ENCODE peak calls at places on chromosome 4, in ten cellular contexts. One of them, this sample, is unnamed.
A peak's percentile ranks its signal among the peaks of the same experiment; 100 is the strongest.

GRCh38 chr4:169103966-169104412 is 93.9 kb upstream of the CBR4 start:
- DNase-seq in astrocyte: no peak
- DNase-seq in neural progenitor cell: peak; percentile 85
- DNase-seq in uterus: no peak
- DNase-seq in endodermal cell: peak; percentile 64
- DNase-seq in thoracic aorta: no peak
- DNase-seq in Panc1: no peak
- DNase-seq in GM23338: peak; percentile 85
- DNase-seq in body of pancreas: peak; percentile 22
- DNase-seq in CD8-positive, alpha-beta T cell: no peak
- DNase-seq in this sample: no peak

GRCh38 chr4:107693132-107693531 is 26.9 kb downstream of the PAPSS1 start:
- DNase-seq in uterus: no peak
- DNase-seq in Panc1: no peak
- DNase-seq in astrocyte: no peak
- DNase-seq in neural progenitor cell: no peak
- DNase-seq in thoracic aorta: no peak
- DNase-seq in GM23338: no peak
- DNase-seq in endodermal cell: no peak
- DNase-seq in CD8-positive, alpha-beta T cell: no peak
- DNase-seq in body of pancreas: no peak
- DNase-seq in this sample: no peak

GRCh38 chr4:66273110-66273509 is 602.8 kb upstream of the EPHA5 start:
- DNase-seq in endodermal cell: no peak
- DNase-seq in body of pancreas: no peak
- DNase-seq in Panc1: no peak
- DNase-seq in CD8-positive, alpha-beta T cell: no peak
- DNase-seq in neural progenitor cell: no peak
- DNase-seq in astrocyte: no peak
- DNase-seq in GM23338: no peak
- DNase-seq in uterus: no peak
- DNase-seq in thoracic aorta: no peak
- DNase-seq in this sample: no peak

GRCh38 chr4:38788327-38788726 is 5.5 kb upstream of the TLR10 start:
- DNase-seq in body of pancreas: no peak
- DNase-seq in uterus: no peak
- DNase-seq in GM23338: no peak
- DNase-seq in neural progenitor cell: no peak
- DNase-seq in astrocyte: peak; percentile 60
- DNase-seq in CD8-positive, alpha-beta T cell: no peak
- DNase-seq in thoracic aorta: no peak
- DNase-seq in endodermal cell: no peak
- DNase-seq in Panc1: no peak
- DNase-seq in this sample: no peak

GRCh38 chr4:124806403-124806802 is 93.9 kb upstream of the ANKRD50 start:
- DNase-seq in Panc1: no peak
- DNase-seq in neural progenitor cell: no peak
- DNase-seq in body of pancreas: no peak
- DNase-seq in thoracic aorta: no peak
- DNase-seq in CD8-positive, alpha-beta T cell: no peak
- DNase-seq in astrocyte: peak; percentile 81
- DNase-seq in GM23338: peak; percentile 15
- DNase-seq in endodermal cell: no peak
- DNase-seq in uterus: no peak
- DNase-seq in this sample: no peak

GRCh38 chr4:112282860-112283667 is 2.6 kb downstream of the TIFA start:
- DNase-seq in Panc1: no peak
- DNase-seq in astrocyte: no peak
- DNase-seq in thoracic aorta: no peak
- DNase-seq in CD8-positive, alpha-beta T cell: no peak
- DNase-seq in body of pancreas: no peak
- DNase-seq in GM23338: no peak
- DNase-seq in neural progenitor cell: no peak
- DNase-seq in endodermal cell: no peak
- DNase-seq in uterus: no peak
- DNase-seq in this sample: no peak

GRCh38 chr4:158131037-158131436 is 41.8 kb downstream of the GASK1B start:
- DNase-seq in GM23338: no peak
- DNase-seq in astrocyte: peak; percentile 5
- DNase-seq in thoracic aorta: no peak
- DNase-seq in body of pancreas: no peak
- DNase-seq in endodermal cell: no peak
- DNase-seq in uterus: no peak
- DNase-seq in Panc1: no peak
- DNase-seq in CD8-positive, alpha-beta T cell: no peak
- DNase-seq in neural progenitor cell: no peak
- DNase-seq in this sample: no peak

GRCh38 chr4:168511780-168512467 is 15.1 kb downstream of the PALLD start:
- DNase-seq in body of pancreas: no peak
- DNase-seq in neural progenitor cell: no peak
- DNase-seq in uterus: no peak
- DNase-seq in GM23338: peak; percentile 14
- DNase-seq in CD8-positive, alpha-beta T cell: peak; percentile 74
- DNase-seq in thoracic aorta: no peak
- DNase-seq in Panc1: no peak
- DNase-seq in endodermal cell: no peak
- DNase-seq in astrocyte: no peak
- DNase-seq in this sample: no peak

GRCh38 chr4:41070516-41071281 is 143.6 kb downstream of the APBB2 start:
- DNase-seq in Panc1: no peak
- DNase-seq in neural progenitor cell: no peak
- DNase-seq in astrocyte: peak; percentile 18
- DNase-seq in CD8-positive, alpha-beta T cell: no peak
- DNase-seq in GM23338: peak; percentile 28
- DNase-seq in endodermal cell: no peak
- DNase-seq in thoracic aorta: no peak
- DNase-seq in body of pancreas: no peak
- DNase-seq in uterus: no peak
- DNase-seq in this sample: no peak

GRCh38 chr4:179415016-179415841 is 1973.0 kb upstream of the AGA start:
- DNase-seq in astrocyte: peak; percentile 66
- DNase-seq in uterus: no peak
- DNase-seq in neural progenitor cell: no peak
- DNase-seq in thoracic aorta: no peak
- DNase-seq in endodermal cell: no peak
- DNase-seq in GM23338: no peak
- DNase-seq in Panc1: no peak
- DNase-seq in body of pancreas: no peak
- DNase-seq in CD8-positive, alpha-beta T cell: no peak
- DNase-seq in this sample: no peak

GRCh38 chr4:16067515-16067914 is 16.3 kb downstream of the PROM1 start:
- DNase-seq in Panc1: no peak
- DNase-seq in CD8-positive, alpha-beta T cell: no peak
- DNase-seq in body of pancreas: peak; percentile 64
- DNase-seq in astrocyte: peak; percentile 17
- DNase-seq in endodermal cell: peak; percentile 28
- DNase-seq in thoracic aorta: no peak
- DNase-seq in GM23338: no peak
- DNase-seq in neural progenitor cell: no peak
- DNase-seq in uterus: no peak
- DNase-seq in this sample: no peak

DNA sequence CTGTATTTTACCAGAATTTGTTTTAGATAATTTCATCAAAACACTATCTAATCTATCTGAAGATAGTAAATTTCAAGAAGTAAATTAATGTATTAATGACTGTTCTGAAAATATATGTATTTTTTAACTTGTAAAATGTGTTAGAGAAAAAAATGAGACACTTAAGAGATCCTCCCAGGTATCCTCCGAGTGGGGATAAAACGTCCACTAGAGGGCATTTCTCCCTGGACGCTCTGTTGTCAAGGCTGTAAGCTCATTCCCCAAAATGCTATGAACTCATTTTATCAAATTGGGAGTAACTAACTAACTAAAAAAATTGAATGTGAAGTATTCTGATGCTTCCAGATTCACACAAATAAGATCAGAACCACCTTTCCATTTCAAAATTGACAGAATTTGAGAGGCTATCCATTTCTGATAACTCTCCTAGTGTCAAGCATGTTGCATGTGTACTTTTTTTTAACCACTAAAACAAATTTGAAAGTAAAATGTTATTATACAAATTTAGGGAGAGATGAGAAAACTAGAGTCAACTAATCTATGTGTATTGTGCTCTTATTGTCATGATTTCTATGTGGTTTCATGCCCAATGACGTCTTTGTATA is 337.3 kb upstream of the HS3ST1 start:
- DNase-seq in body of pancreas: peak; percentile 16
- DNase-seq in neural progenitor cell: peak; percentile 64
- DNase-seq in uterus: no peak
- DNase-seq in Panc1: peak; percentile 15
- DNase-seq in thoracic aorta: no peak
- DNase-seq in endodermal cell: peak; percentile 65
- DNase-seq in astrocyte: peak; percentile 21
- DNase-seq in CD8-positive, alpha-beta T cell: no peak
- DNase-seq in GM23338: peak; percentile 78
- DNase-seq in this sample: peak; percentile 64
- TF ChIP-seq CTCF in body of pancreas: peak; percentile 28
- TF ChIP-seq CTCF in neural progenitor cell: peak; percentile 81
- TF ChIP-seq CTCF in uterus: peak; percentile 31
- TF ChIP-seq CTCF in Panc1: peak; percentile 70
- TF ChIP-seq CTCF in thoracic aorta: peak; percentile 47
- TF ChIP-seq CTCF in endodermal cell: peak; percentile 93
- TF ChIP-seq CTCF in astrocyte: peak; percentile 88
- TF ChIP-seq CTCF in CD8-positive, alpha-beta T cell: peak; percentile 44
- TF ChIP-seq CTCF in GM23338: peak; percentile 73
- TF ChIP-seq CTCF in this sample: peak; percentile 6

DNA sequence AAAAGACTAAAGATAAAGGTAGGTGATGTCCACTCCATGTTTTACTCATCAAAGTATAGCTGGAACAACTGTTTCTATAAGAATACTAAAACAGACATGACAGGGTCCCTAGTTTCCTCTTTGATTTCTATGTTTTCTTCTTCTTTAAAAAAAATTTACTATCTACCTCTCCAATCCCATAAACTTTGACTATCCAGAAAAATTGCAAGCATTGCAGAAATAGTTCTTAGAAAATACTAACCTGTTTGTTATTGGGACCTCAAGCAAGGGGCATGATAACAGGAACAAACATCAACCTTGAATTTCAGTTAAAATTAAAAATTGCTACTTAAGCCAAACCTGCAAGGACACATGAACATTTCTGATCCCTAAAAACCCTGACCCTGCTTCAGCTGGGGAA is 1226.5 kb downstream of the C4orf33 start:
- DNase-seq in CD8-positive, alpha-beta T cell: no peak
- DNase-seq in Panc1: no peak
- DNase-seq in astrocyte: no peak
- DNase-seq in GM23338: no peak
- DNase-seq in thoracic aorta: no peak
- DNase-seq in body of pancreas: no peak
- DNase-seq in uterus: no peak
- DNase-seq in endodermal cell: no peak
- DNase-seq in neural progenitor cell: no peak
- DNase-seq in this sample: no peak
- H3K4me1 ChIP-seq in CD8-positive, alpha-beta T cell: no peaks in the 10 kb centered on the region
- H3K4me1 ChIP-seq in Panc1: no peaks in the 10 kb centered on the region
- H3K4me1 ChIP-seq in astrocyte: no peaks in the 10 kb centered on the region
- H3K4me1 ChIP-seq in GM23338: no peaks in the 10 kb centered on the region
- H3K4me1 ChIP-seq in thoracic aorta: no peaks in the 10 kb centered on the region
- H3K4me1 ChIP-seq in body of pancreas: no peaks in the 10 kb centered on the region
- H3K4me1 ChIP-seq in uterus: no peaks in the 10 kb centered on the region
- H3K4me1 ChIP-seq in endodermal cell: peaks cover 4% of the 10 kb centered on the region
- H3K4me1 ChIP-seq in neural progenitor cell: no peaks in the 10 kb centered on the region
- H3K4me1 ChIP-seq in this sample: no peaks in the 10 kb centered on the region

DNA sequence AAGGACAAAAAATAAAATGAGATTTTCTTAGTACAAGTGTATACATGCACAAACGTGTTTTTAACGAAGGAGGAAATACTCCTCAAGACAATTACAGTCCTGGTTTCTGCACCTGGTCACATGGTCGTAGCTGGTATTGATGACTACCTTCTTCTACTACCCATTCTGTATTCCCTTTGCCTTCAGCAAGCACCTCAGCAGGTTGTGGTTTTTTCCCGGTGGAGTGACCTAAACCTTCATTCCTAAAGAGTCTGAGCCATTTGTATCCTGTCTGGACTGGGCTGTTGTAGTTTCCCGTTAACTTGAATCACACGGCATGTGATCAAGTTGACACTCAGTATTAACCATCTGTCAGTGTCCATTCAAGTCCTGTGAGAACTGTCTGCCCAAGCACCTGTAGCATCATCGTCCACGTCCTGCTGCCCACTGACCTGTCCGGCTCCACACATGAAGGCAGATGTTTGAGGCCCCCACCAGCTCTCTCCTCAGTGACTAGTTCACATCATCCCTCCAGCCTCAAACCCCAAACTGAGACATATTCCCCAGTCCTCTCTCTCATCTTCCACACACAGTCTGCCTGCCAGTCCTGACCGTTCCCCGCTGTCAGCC is 31.1 kb upstream of the TBC1D14 start:
- DNase-seq in Panc1: no peak
- DNase-seq in body of pancreas: no peak
- DNase-seq in GM23338: no peak
- DNase-seq in uterus: no peak
- DNase-seq in neural progenitor cell: no peak
- DNase-seq in CD8-positive, alpha-beta T cell: no peak
- DNase-seq in astrocyte: peak; percentile 55
- DNase-seq in thoracic aorta: no peak
- DNase-seq in endodermal cell: no peak
- DNase-seq in this sample: no peak
- H3K36me3 ChIP-seq in Panc1: peaks cover 9% of the 10 kb centered on the region
- H3K36me3 ChIP-seq in body of pancreas: peaks cover 7% of the 10 kb centered on the region
- H3K36me3 ChIP-seq in GM23338: peaks cover 7% of the 10 kb centered on the region
- H3K36me3 ChIP-seq in uterus: no peaks in the 10 kb centered on the region
- H3K36me3 ChIP-seq in neural progenitor cell: no peaks in the 10 kb centered on the region
- H3K36me3 ChIP-seq in CD8-positive, alpha-beta T cell: peaks cover 31% of the 10 kb centered on the region
- H3K36me3 ChIP-seq in astrocyte: peaks cover 49% of the 10 kb centered on the region
- H3K36me3 ChIP-seq in thoracic aorta: peaks cover 59% of the 10 kb centered on the region
- H3K36me3 ChIP-seq in endodermal cell: peaks cover 84% of the 10 kb centered on the region
- H3K36me3 ChIP-seq in this sample: no peaks in the 10 kb centered on the region

GRCh38 chr4:4887426-4887825 is 28.0 kb downstream of the MSX1 start:
- DNase-seq in astrocyte: no peak
- DNase-seq in body of pancreas: no peak
- DNase-seq in uterus: no peak
- DNase-seq in CD8-positive, alpha-beta T cell: no peak
- DNase-seq in thoracic aorta: no peak
- DNase-seq in endodermal cell: no peak
- DNase-seq in neural progenitor cell: no peak
- DNase-seq in Panc1: no peak
- DNase-seq in GM23338: no peak
- DNase-seq in this sample: no peak

GRCh38 chr4:4890574-4891260 is 31.3 kb downstream of the MSX1 start:
- DNase-seq in body of pancreas: no peak
- DNase-seq in astrocyte: no peak
- DNase-seq in CD8-positive, alpha-beta T cell: no peak
- DNase-seq in Panc1: no peak
- DNase-seq in neural progenitor cell: no peak
- DNase-seq in GM23338: no peak
- DNase-seq in endodermal cell: no peak
- DNase-seq in thoracic aorta: no peak
- DNase-seq in uterus: no peak
- DNase-seq in this sample: no peak

GRCh38 chr4:4889781-4890180 is 30.3 kb downstream of the MSX1 start:
- DNase-seq in CD8-positive, alpha-beta T cell: no peak
- DNase-seq in uterus: no peak
- DNase-seq in astrocyte: no peak
- DNase-seq in GM23338: no peak
- DNase-seq in thoracic aorta: no peak
- DNase-seq in neural progenitor cell: no peak
- DNase-seq in body of pancreas: no peak
- DNase-seq in Panc1: no peak
- DNase-seq in endodermal cell: no peak
- DNase-seq in this sample: no peak

GRCh38 chr4:4884611-4885010 is 25.1 kb downstream of the MSX1 start:
- DNase-seq in CD8-positive, alpha-beta T cell: no peak
- DNase-seq in GM23338: no peak
- DNase-seq in endodermal cell: no peak
- DNase-seq in uterus: no peak
- DNase-seq in astrocyte: no peak
- DNase-seq in Panc1: no peak
- DNase-seq in neural progenitor cell: no peak
- DNase-seq in thoracic aorta: no peak
- DNase-seq in body of pancreas: no peak
- DNase-seq in this sample: no peak

GRCh38 chr4:4888695-4889094 is 29.2 kb downstream of the MSX1 start:
- DNase-seq in astrocyte: no peak
- DNase-seq in CD8-positive, alpha-beta T cell: no peak
- DNase-seq in neural progenitor cell: no peak
- DNase-seq in endodermal cell: peak; percentile 56
- DNase-seq in thoracic aorta: no peak
- DNase-seq in Panc1: no peak
- DNase-seq in uterus: no peak
- DNase-seq in body of pancreas: no peak
- DNase-seq in GM23338: peak; percentile 34
- DNase-seq in this sample: no peak
- TF ChIP-seq CTCF in astrocyte: no peak
- TF ChIP-seq CTCF in CD8-positive, alpha-beta T cell: no peak
- TF ChIP-seq CTCF in neural progenitor cell: no peak
- TF ChIP-seq CTCF in endodermal cell: peak; percentile 44
- TF ChIP-seq CTCF in thoracic aorta: no peak
- TF ChIP-seq CTCF in Panc1: no peak
- TF ChIP-seq CTCF in uterus: no peak
- TF ChIP-seq CTCF in body of pancreas: no peak
- TF ChIP-seq CTCF in GM23338: peak; percentile 63
- TF ChIP-seq CTCF in this sample: no peak

This sample was measured in Peyer's patch.